ENCODE peak calls at places on chromosomes 12 and 14, in eight cellular contexts. X is HCT116, I is PC-3, Z is neural progenitor cell, L is hepatocyte, Q is GM23338, Y is SK-N-SH, S is MM.1S. U is an unnamed sample.
A peak's percentile ranks its signal among the peaks of the same experiment; 100 is the strongest.

GRCh38 chr12:28742791-28743190 is 406.3 kb upstream of the FAR2 start:
- DNase-seq in X (no peak), I (peak; percentile 66), Z (no peak), L (no peak), Q (no peak), Y (no peak), S (no peak), U (peak; percentile 74)

GRCh38 chr12:96985515-96986362 is 78.7 kb downstream of the NEDD1 start:
- DNase-seq in X (peak; percentile 6), I (peak; percentile 62), Z (peak; percentile 66), L (peak; percentile 49), Q (peak; percentile 74), Y (no peak), S (peak; percentile 43), U (peak; percentile 55)

GRCh38 chr14:100660498-100661339 is 66.0 kb upstream of the DLK1 start:
- DNase-seq in X (peak; percentile 47), I (peak; percentile 81), Z (no peak), L (peak; percentile 16), Q (no peak), Y (no peak), S (no peak), U (peak; percentile 66)

GRCh38 chr12:131249291-131250027 is 295.8 kb downstream of the ADGRD1 start:
- DNase-seq in X (no peak), I (no peak), Z (no peak), L (no peak), Q (no peak), Y (no peak), S (no peak), U (no peak)

GRCh38 chr14:28468191-28469151 is 298.1 kb upstream of the FOXG1 start:
- DNase-seq in X (no peak), I (no peak), Z (peak; percentile 3), L (no peak), Q (peak; percentile 1), Y (no peak), S (no peak), U (no peak)

GRCh38 chr12:132596016-132596415 is 14.4 kb downstream of the LRCOL1 start:
- DNase-seq in X (no peak), I (peak; percentile 59), Z (no peak), L (peak; percentile 54), Q (no peak), Y (no peak), S (no peak), U (peak; percentile 32)

GRCh38 chr12:51377099-51377984 is 13.9 kb downstream of the GALNT6 start:
- DNase-seq in X (no peak), I (no peak), Z (no peak), L (no peak), Q (no peak), Y (no peak), S (no peak), U (no peak)

GRCh38 chr12:126361804-126362203 is 1296.6 kb downstream of the AACS start:
- DNase-seq in X (no peak), I (peak; percentile 14), Z (no peak), L (no peak), Q (no peak), Y (no peak), S (no peak), U (no peak)

GRCh38 chr14:61927521-61927920 is 165.3 kb downstream of the SNAPC1 start:
- DNase-seq in X (no peak), I (peak; percentile 87), Z (peak; percentile 6), L (peak; percentile 40), Q (peak; percentile 53), Y (no peak), S (no peak), U (peak; percentile 83)

GRCh38 chr12:125149160-125150108 is 84.2 kb downstream of the AACS start:
- DNase-seq in X (no peak), I (no peak), Z (no peak), L (no peak), Q (no peak), Y (no peak), S (peak; percentile 84), U (no peak)

GRCh38 chr14:82067221-82067620 is 533.6 kb upstream of the SEL1L start:
- DNase-seq in X (no peak), I (no peak), Z (peak; percentile 24), L (no peak), Q (no peak), Y (no peak), S (no peak), U (no peak)

GRCh38 chr12:203462-204260 is 10.3 kb downstream of the SLC6A12 start:
- DNase-seq in X (no peak), I (no peak), Z (peak; percentile 82), L (peak; percentile 71), Q (peak; percentile 62), Y (peak; percentile 93), S (no peak), U (no peak)

GRCh38 chr12:3107071-3107583 is 29.9 kb downstream of the TSPAN9 start:
- DNase-seq in X (no peak), I (no peak), Z (peak; percentile 46), L (no peak), Q (peak; percentile 48), Y (peak; percentile 65), S (no peak), U (peak; percentile 50)

GRCh38 chr14:76051717-76052459 is 66.3 kb downstream of the IFT43 start:
- DNase-seq in X (no peak), I (no peak), Z (no peak), L (no peak), Q (peak; percentile 35), Y (no peak), S (no peak), U (no peak)

GRCh38 chr14:68442828-68443460 is 349.9 kb downstream of the ZFP36L1 start:
- DNase-seq in X (no peak), I (no peak), Z (no peak), L (no peak), Q (no peak), Y (no peak), S (no peak), U (peak; percentile 64)

GRCh38 chr14:76337619-76338545 is 38.1 kb upstream of the ESRRB start:
- DNase-seq in X (no peak), I (peak; percentile 30), Z (no peak), L (no peak), Q (no peak), Y (peak; percentile 85), S (no peak), U (peak; percentile 17)

GRCh38 chr12:132873724-132874123 is 13.7 kb downstream of the CHFR start:
- DNase-seq in X (no peak), I (no peak), Z (no peak), L (no peak), Q (no peak), Y (no peak), S (no peak), U (no peak)

GRCh38 chr14:74211945-74212580 is 27.2 kb upstream of the VSX2 start:
- DNase-seq in X (no peak), I (no peak), Z (no peak), L (no peak), Q (no peak), Y (no peak), S (no peak), U (no peak)

GRCh38 chr12:47949441-47950341 is 13.7 kb upstream of the TMEM106C start:
- DNase-seq in X (peak; percentile 69), I (peak; percentile 86), Z (peak; percentile 91), L (peak; percentile 88), Q (peak; percentile 94), Y (peak; percentile 90), S (peak; percentile 58), U (peak; percentile 88)

GRCh38 chr12:106776897-106777296 is 2.4 kb downstream of the RIC8B start:
- DNase-seq in X (no peak), I (no peak), Z (no peak), L (no peak), Q (no peak), Y (no peak), S (no peak), U (no peak)

GRCh38 chr14:102544745-102545460 is 35.3 kb upstream of the ANKRD9 start:
- DNase-seq in X (no peak), I (no peak), Z (peak; percentile 67), L (peak; percentile 82), Q (peak; percentile 59), Y (peak; percentile 42), S (no peak), U (peak; percentile 16)

GRCh38 chr12:80692114-80692513 is 15.3 kb upstream of the MYF6 start:
- DNase-seq in X (no peak), I (no peak), Z (no peak), L (no peak), Q (no peak), Y (no peak), S (no peak), U (no peak)

GRCh38 chr14:20332946-20333782 is at the start of gene CCNB1IP1:
- DNase-seq in X (peak; percentile 91), I (peak; percentile 94), Z (peak; percentile 83), L (peak; percentile 90), Q (peak; percentile 97), Y (peak; percentile 79), S (peak; percentile 75), U (peak; percentile 86)

GRCh38 chr12:53994268-53994690 is 5.7 kb upstream of the HOXC9 start:
- DNase-seq in X (no peak), I (no peak), Z (no peak), L (no peak), Q (no peak), Y (peak; percentile 55), S (no peak), U (no peak)
- H3K4me1 ChIP-seq in X (peaks cover 38% of the 10 kb centered on the region), I (peaks cover 46% of the 10 kb centered on the region), Z (no peaks in the 10 kb centered on the region), L (peaks cover 23% of the 10 kb centered on the region), Q (peaks cover 42% of the 10 kb centered on the region), Y (peaks cover 9% of the 10 kb centered on the region), S (peaks cover 15% of the 10 kb centered on the region), U (peaks cover 9% of the 10 kb centered on the region)

DNA sequence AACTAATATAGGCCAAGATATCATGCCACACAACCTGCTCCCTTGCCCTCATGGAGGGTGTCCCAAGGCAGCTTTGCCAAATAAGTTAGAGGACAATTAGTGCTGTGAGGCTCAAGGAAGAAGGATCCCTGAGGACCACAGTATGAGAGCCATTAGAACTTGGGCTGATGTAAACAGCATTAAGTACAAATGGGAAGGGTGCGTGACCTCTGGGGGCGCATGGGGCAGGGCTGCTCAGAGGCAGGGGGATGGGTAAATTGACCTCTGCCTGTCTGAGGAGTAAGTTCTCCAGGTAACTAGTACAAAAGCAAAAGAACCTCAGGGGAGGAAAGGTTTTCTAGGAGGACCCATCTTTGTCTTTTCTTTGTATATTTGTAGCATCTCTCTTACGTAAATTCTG is 16.2 kb upstream of the VWF start:
- DNase-seq in X (no peak), I (no peak), Z (no peak), L (no peak), Q (no peak), Y (no peak), S (no peak), U (no peak)
- TF ChIP-seq EZH2phosphoT487 in X (no peak), I (no peak), Z (no peak), L (no peak), Q (no peak), Y (no peak), S (no peak), U (no peak)

DNA sequence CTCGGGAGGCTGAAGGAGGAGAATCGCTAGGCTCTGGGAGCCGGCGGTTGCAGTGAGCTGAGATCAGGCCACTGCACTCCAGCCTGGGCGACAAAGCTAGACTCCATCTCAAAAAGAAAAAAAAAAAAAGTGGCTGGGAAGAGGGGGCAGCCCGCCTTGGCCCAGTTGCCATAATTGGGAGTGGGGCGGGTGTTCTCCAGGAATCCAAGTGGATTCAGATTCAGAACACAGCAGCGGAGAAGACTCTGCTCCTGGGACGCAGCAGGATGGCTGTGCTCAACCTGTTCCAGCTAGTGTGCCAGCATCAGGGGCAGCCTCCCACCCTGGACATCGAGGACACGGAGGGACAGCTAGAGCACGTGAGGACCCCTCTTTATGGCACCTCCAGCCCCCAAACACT is 5.5 kb downstream of the CFAP73 start:
- DNase-seq in X (no peak), I (no peak), Z (no peak), L (no peak), Q (no peak), Y (no peak), S (no peak), U (no peak)
- H3K27me3 ChIP-seq in X (no peaks in the 10 kb centered on the region), I (no peaks in the 10 kb centered on the region), Z (peaks cover 65% of the 10 kb centered on the region), L (peaks cover 49% of the 10 kb centered on the region), Q (peaks cover 31% of the 10 kb centered on the region), Y (peaks cover 24% of the 10 kb centered on the region), S (no peaks in the 10 kb centered on the region), U (peaks cover 33% of the 10 kb centered on the region)

GRCh38 chr12:57134949-57135348 is 6.7 kb downstream of the LRP1 start:
- DNase-seq in X (no peak), I (no peak), Z (no peak), L (no peak), Q (no peak), Y (no peak), S (no peak), U (peak; percentile 52)
- H3K4me1 ChIP-seq in X (peaks cover 8% of the 10 kb centered on the region), I (peaks cover 8% of the 10 kb centered on the region), Z (peaks cover 50% of the 10 kb centered on the region), L (peaks cover 79% of the 10 kb centered on the region), Q (peaks cover 57% of the 10 kb centered on the region), Y (peaks cover 58% of the 10 kb centered on the region), S (peaks cover 3% of the 10 kb centered on the region), U (peaks cover 81% of the 10 kb centered on the region)

U was measured in GM23248.